ENCODE peak calls at places on chromosome 2, in four cellular contexts. L is K562, S is HCT116, B is HepG2. G is an unnamed sample.

GRCh38 chr2:150548527-150548926 is 61.1 kb upstream of the RND3 start:
- DNase-seq in S (peak; percentile 33), L (peak; percentile 11), B (peak; percentile 25), G (no peak)

GRCh38 chr2:86789687-86790133 is 1.0 kb downstream of the CD8A start:
- DNase-seq in B (no peak), L (no peak), S (no peak), G (no peak)

GRCh38 chr2:219253753-219254589 is at the start of gene TUBA4A:
- DNase-seq in S (peak; percentile 49), L (peak; percentile 87), B (peak; percentile 58), G (no peak)

GRCh38 chr2:157839162-157839801 is 36.8 kb downstream of the ACVR1 start:
- DNase-seq in B (peak; percentile 70), S (no peak), L (peak; percentile 79), G (no peak)

GRCh38 chr2:20617892-20618467 is 32.9 kb downstream of the HS1BP3 start:
- DNase-seq in B (peak; percentile 94), S (peak; percentile 67), L (peak; percentile 76), G (peak; percentile 36)

GRCh38 chr2:176066645-176067586 is 16.8 kb downstream of the EVX2 start:
- DNase-seq in S (no peak), B (no peak), L (no peak), G (no peak)

GRCh38 chr2:174024524-174025270 is 59.5 kb upstream of the SP3 start:
- DNase-seq in S (no peak), B (no peak), L (no peak), G (no peak)

GRCh38 chr2:178157574-178157973 is 36.7 kb upstream of the OSBPL6 start:
- DNase-seq in L (no peak), B (no peak), S (no peak), G (no peak)

GRCh38 chr2:28754321-28754720 is 2.7 kb downstream of the PPP1CB start:
- DNase-seq in B (no peak), S (no peak), L (peak; percentile 65), G (no peak)

GRCh38 chr2:233178994-233179847 is 72.3 kb upstream of the ATG16L1 start:
- DNase-seq in B (no peak), L (peak; percentile 43), S (no peak), G (no peak)

GRCh38 chr2:116879646-116880045 is 934.8 kb upstream of the DDX18 start:
- DNase-seq in S (no peak), B (no peak), L (no peak), G (no peak)

GRCh38 chr2:216679658-216680024 is 15.7 kb downstream of the IGFBP5 start:
- DNase-seq in B (no peak), L (no peak), S (no peak), G (no peak)

GRCh38 chr2:45450633-45451032 is 160.4 kb downstream of the SRBD1 start:
- DNase-seq in S (no peak), L (no peak), B (no peak), G (no peak)

GRCh38 chr2:231460073-231460861 is 4.0 kb downstream of the NCL start:
- DNase-seq in L (no peak), B (no peak), S (no peak), G (no peak)

GRCh38 chr2:129895061-129895460 is 84.4 kb upstream of the RAB6C start:
- DNase-seq in L (no peak), S (no peak), B (no peak), G (no peak)

GRCh38 chr2:105078906-105079305 is 41.0 kb downstream of the MRPS9 start:
- DNase-seq in B (no peak), L (no peak), S (no peak), G (no peak)

GRCh38 chr2:167944825-167945659 is 302.4 kb downstream of the STK39 start:
- DNase-seq in L (peak; percentile 90), B (no peak), S (no peak), G (no peak)

GRCh38 chr2:115084446-115084845 is 642.0 kb downstream of the DPP10 start:
- DNase-seq in B (no peak), S (no peak), L (no peak), G (no peak)

GRCh38 chr2:133417410-133417809 is 150.9 kb downstream of the NCKAP5 start:
- DNase-seq in B (peak; percentile 9), L (no peak), S (no peak), G (no peak)

GRCh38 chr2:47699533-47700215 is 83.3 kb upstream of the MSH6 start:
- DNase-seq in S (no peak), B (no peak), L (no peak), G (no peak)

GRCh38 chr2:118047273-118047898 is 33.5 kb upstream of the CCDC93 start:
- DNase-seq in L (no peak), S (no peak), B (no peak), G (no peak)

GRCh38 chr2:46800218-46800617 is 115.4 kb downstream of the MCFD2 start:
- DNase-seq in B (no peak), S (no peak), L (no peak), G (no peak)

GRCh38 chr2:58479557-58480120 is 238.5 kb upstream of the FANCL start:
- DNase-seq in L (no peak), S (no peak), B (no peak), G (no peak)

GRCh38 chr2:98348066-98348561 is 1.9 kb downstream of the CNGA3 start:
- DNase-seq in L (no peak), S (no peak), B (no peak), G (no peak)

GRCh38 chr2:98563394-98563793 is 44.9 kb downstream of the COA5 start:
- DNase-seq in L (no peak), B (no peak), S (no peak), G (no peak)

DNA sequence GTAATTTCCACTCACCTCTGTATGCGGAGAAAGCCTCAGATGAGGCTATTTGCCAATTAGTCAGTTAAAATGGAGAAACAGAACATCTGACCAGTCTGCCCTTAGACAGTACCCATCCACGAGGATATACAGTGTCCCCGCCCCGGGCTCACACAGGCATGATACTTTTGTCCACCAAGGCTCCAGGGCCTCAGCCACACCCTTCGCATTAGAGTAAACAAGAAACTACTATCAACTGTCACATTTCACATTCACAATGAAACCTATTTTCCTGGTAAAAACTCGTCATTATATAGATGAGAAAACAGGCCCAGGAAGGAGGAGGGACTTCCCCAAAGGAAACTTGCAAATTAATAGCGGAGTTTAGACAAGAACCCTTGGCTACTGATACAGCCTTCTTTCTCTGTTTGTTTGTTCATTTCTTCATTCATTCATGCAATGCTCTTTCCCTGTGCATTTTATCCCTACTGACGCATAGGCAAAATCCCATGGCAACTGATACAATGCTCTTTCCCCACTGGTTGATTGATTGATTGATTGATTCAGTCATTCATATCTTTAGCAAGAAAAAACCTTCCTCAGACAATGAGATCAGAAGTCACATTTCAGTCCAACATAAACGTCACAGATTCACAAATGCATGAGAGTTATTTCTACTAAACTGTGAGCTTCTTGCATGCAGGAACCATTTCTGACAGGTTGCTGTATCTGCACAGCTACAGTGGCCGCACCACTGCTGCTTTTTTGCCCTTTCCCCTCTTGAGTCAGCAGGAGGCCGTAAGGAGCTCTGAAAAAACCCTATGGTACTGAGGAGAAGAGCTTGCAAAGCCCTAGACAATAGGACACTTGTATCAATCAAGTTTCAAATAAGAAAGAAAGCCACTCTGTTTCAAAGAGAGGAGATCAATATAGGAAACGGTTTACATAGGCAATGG is 777.1 kb downstream of the RNF144A start:
- DNase-seq in S (no peak), B (no peak), L (no peak), G (no peak)
- TF ChIP-seq TCF7L2 in S (no peak), B (no peak), L (no peak), G (no peak)

GRCh38 chr2:229971298-229971790 is 49.0 kb downstream of the FBXO36 start:
- DNase-seq in L (no peak), B (no peak), S (no peak), G (no peak)

GRCh38 chr2:229970406-229970805 is 48.1 kb downstream of the FBXO36 start:
- DNase-seq in L (no peak), S (no peak), B (no peak), G (no peak)

GRCh38 chr2:229974271-229974670 is 52.0 kb downstream of the FBXO36 start:
- DNase-seq in S (no peak), L (peak; percentile 15), B (no peak), G (no peak)
- TF ChIP-seq TCF7L2 in S (no peak), L (no peak), B (no peak), G (no peak)

DNA sequence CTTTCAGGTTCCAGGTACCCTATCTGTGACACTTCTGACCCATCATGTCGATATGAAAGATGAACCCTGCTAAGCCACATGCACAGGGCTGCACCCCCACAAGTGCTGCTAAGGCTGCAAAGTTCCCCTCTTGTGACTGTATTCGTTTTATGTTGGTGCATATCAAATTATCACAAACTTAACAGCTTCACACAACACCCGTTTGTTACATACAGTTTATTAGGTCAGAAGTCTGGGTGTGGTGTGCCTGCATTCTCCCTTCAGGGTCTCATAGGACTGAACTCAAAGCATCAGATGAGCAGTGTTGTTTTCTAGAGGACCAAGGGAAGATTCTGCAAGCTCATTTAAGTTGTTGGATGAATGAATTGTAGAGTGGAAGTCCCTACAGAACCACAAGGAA is 199.4 kb downstream of the ANAPC1 start:
- DNase-seq in L (no peak), S (no peak), B (no peak), G (no peak)
- TF ChIP-seq TCF7L2 in L (no peak), S (no peak), B (no peak), G (no peak)

GRCh38 chr2:49152824-49153223 is 1.5 kb downstream of the FSHR start:
- DNase-seq in B (no peak), L (no peak), S (no peak), G (no peak)
- TF ChIP-seq TCF7L2 in B (no peak), L (no peak), S (no peak), G (no peak)

GRCh38 chr2:163264376-163264775 is 425.8 kb upstream of the KCNH7 start:
- DNase-seq in S (no peak), B (no peak), L (no peak), G (no peak)

GRCh38 chr2:163255086-163255485 is 416.5 kb upstream of the KCNH7 start:
- DNase-seq in S (no peak), L (no peak), B (no peak), G (no peak)

DNA sequence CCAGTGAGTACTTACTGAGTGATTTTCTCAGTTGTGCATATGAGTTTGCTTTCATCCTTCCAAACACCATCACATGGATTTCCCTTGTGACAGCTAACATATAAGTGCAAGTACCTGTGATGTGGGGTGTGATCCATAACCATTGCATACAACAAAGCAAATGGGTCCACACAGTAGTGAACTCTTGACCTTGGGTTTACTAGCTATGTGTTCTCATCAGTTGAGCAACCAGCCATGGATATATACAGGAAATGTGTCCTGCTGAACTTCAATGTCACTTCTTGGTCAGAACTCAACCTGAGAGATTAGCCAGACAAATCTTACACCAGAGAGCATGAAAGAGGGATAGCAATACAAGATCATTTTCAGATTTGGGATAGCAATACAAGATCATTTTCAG is 420.9 kb upstream of the KCNH7 start:
- DNase-seq in B (peak; percentile 44), L (no peak), S (no peak), G (no peak)
- TF ChIP-seq TCF7L2 in B (no peak), L (no peak), S (no peak), G (no peak)

GRCh38 chr2:238167761-238168160 is 9.0 kb downstream of the ERFE start:
- DNase-seq in L (peak; percentile 41), S (no peak), B (no peak), G (no peak)
- TF ChIP-seq TCF7L2 in L (no peak), S (no peak), B (no peak), G (no peak)

DNA sequence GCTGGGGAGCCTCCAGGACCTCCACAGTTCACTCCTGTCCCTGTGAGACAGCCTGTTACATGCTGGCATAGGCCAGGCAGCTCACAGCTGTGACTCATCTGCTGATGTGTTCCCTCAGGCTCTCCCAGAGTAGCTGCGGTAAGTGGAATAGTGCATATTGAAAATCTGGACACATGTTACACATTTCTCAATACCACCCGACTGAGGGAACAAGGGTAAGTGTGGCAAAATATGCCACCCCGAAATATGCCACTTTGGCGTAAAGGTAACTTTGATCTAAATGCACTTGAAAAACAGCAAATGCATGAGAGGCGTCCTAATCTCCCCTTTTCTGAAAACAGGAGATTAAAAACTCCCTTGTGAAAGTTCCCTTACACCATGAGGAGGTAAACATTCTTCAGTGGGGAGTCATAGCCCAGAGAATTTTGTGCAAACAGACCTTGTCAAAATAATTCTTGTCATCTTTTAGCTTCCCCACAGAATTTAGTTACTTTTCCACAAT is 557.9 kb downstream of the CCDC85A start:
- DNase-seq in L (no peak), B (peak; percentile 18), S (peak; percentile 45), G (peak; percentile 89)
- TF ChIP-seq TCF7L2 in L (no peak), B (no peak), S (no peak), G (no peak)